ENCODE peak calls at places on chromosomes 11 and 22, in six cellular contexts. One of them, this sample, is unnamed.

GRCh38 chr11:129861702-129862107 is 33.7 kb downstream of the NFRKB start:
- DNase-seq in heart left ventricle: peak
- DNase-seq in bronchial epithelial cell: peak
- DNase-seq in HCT116: peak
- DNase-seq in fibroblast of lung: peak
- DNase-seq in MCF 10A: peak
- DNase-seq in this sample: peak

GRCh38 chr11:65356394-65356972 is 1.9 kb downstream of the TIGD3 start:
- DNase-seq in fibroblast of lung: no peak
- DNase-seq in heart left ventricle: peak
- DNase-seq in MCF 10A: no peak
- DNase-seq in HCT116: no peak
- DNase-seq in bronchial epithelial cell: no peak
- DNase-seq in this sample: no peak

GRCh38 chr22:31040542-31041398 is 40.3 kb upstream of the SMTN start:
- DNase-seq in heart left ventricle: no peak
- DNase-seq in bronchial epithelial cell: no peak
- DNase-seq in MCF 10A: no peak
- DNase-seq in fibroblast of lung: no peak
- DNase-seq in HCT116: no peak
- DNase-seq in this sample: no peak

GRCh38 chr22:26322179-26322905 is 106.7 kb upstream of the ASPHD2 start:
- DNase-seq in MCF 10A: peak
- DNase-seq in heart left ventricle: no peak
- DNase-seq in bronchial epithelial cell: peak
- DNase-seq in HCT116: peak
- DNase-seq in fibroblast of lung: peak
- DNase-seq in this sample: peak

GRCh38 chr11:86101941-86102407 is 33.1 kb upstream of the PICALM start:
- DNase-seq in bronchial epithelial cell: peak
- DNase-seq in fibroblast of lung: peak
- DNase-seq in HCT116: no peak
- DNase-seq in heart left ventricle: no peak
- DNase-seq in MCF 10A: peak
- DNase-seq in this sample: no peak

GRCh38 chr11:5791165-5791564 is at the start of gene OR52N1:
- DNase-seq in fibroblast of lung: no peak
- DNase-seq in heart left ventricle: no peak
- DNase-seq in HCT116: no peak
- DNase-seq in bronchial epithelial cell: no peak
- DNase-seq in MCF 10A: no peak
- DNase-seq in this sample: no peak

GRCh38 chr11:120521176-120521575 is 9.6 kb downstream of the GRIK4 start:
- DNase-seq in heart left ventricle: no peak
- DNase-seq in fibroblast of lung: no peak
- DNase-seq in HCT116: no peak
- DNase-seq in MCF 10A: no peak
- DNase-seq in bronchial epithelial cell: no peak
- DNase-seq in this sample: no peak

GRCh38 chr22:26995222-26995621 is 337.8 kb downstream of the MIAT start:
- DNase-seq in MCF 10A: no peak
- DNase-seq in HCT116: no peak
- DNase-seq in heart left ventricle: no peak
- DNase-seq in bronchial epithelial cell: no peak
- DNase-seq in fibroblast of lung: peak
- DNase-seq in this sample: no peak

GRCh38 chr11:120303004-120303637 is 22.0 kb upstream of the TLCD5 start:
- DNase-seq in HCT116: peak
- DNase-seq in bronchial epithelial cell: peak
- DNase-seq in heart left ventricle: peak
- DNase-seq in fibroblast of lung: peak
- DNase-seq in MCF 10A: peak
- DNase-seq in this sample: peak

GRCh38 chr11:8867856-8868705 is 42.9 kb upstream of the AKIP1 start:
- DNase-seq in MCF 10A: peak
- DNase-seq in fibroblast of lung: peak
- DNase-seq in HCT116: no peak
- DNase-seq in heart left ventricle: no peak
- DNase-seq in bronchial epithelial cell: peak
- DNase-seq in this sample: no peak

GRCh38 chr11:77346906-77347603 is 45.6 kb upstream of the GDPD4 start:
- DNase-seq in bronchial epithelial cell: no peak
- DNase-seq in HCT116: no peak
- DNase-seq in fibroblast of lung: peak
- DNase-seq in MCF 10A: no peak
- DNase-seq in heart left ventricle: no peak
- DNase-seq in this sample: no peak

GRCh38 chr11:69699213-69699612 is 4.6 kb downstream of the FGF19 start:
- DNase-seq in bronchial epithelial cell: no peak
- DNase-seq in MCF 10A: no peak
- DNase-seq in heart left ventricle: peak
- DNase-seq in fibroblast of lung: no peak
- DNase-seq in HCT116: no peak
- DNase-seq in this sample: no peak

GRCh38 chr11:68312117-68312779 is at the start of gene LRP5:
- DNase-seq in fibroblast of lung: peak
- DNase-seq in MCF 10A: no peak
- DNase-seq in HCT116: no peak
- DNase-seq in bronchial epithelial cell: no peak
- DNase-seq in heart left ventricle: no peak
- DNase-seq in this sample: no peak

GRCh38 chr11:33557201-33557600 is 143.4 kb downstream of the C11orf91 start:
- DNase-seq in HCT116: no peak
- DNase-seq in bronchial epithelial cell: peak
- DNase-seq in heart left ventricle: no peak
- DNase-seq in fibroblast of lung: peak
- DNase-seq in MCF 10A: peak
- DNase-seq in this sample: no peak

GRCh38 chr11:46551261-46551660 is 42.6 kb downstream of the AMBRA1 start:
- DNase-seq in MCF 10A: no peak
- DNase-seq in bronchial epithelial cell: no peak
- DNase-seq in fibroblast of lung: no peak
- DNase-seq in HCT116: no peak
- DNase-seq in heart left ventricle: no peak
- DNase-seq in this sample: no peak

GRCh38 chr11:77842451-77843121 is 21.6 kb downstream of the AAMDC start:
- DNase-seq in HCT116: no peak
- DNase-seq in MCF 10A: no peak
- DNase-seq in fibroblast of lung: peak
- DNase-seq in bronchial epithelial cell: peak
- DNase-seq in heart left ventricle: no peak
- DNase-seq in this sample: no peak

GRCh38 chr11:107408762-107409200 is 48.8 kb downstream of the CWF19L2 start:
- DNase-seq in HCT116: no peak
- DNase-seq in heart left ventricle: no peak
- DNase-seq in fibroblast of lung: no peak
- DNase-seq in bronchial epithelial cell: no peak
- DNase-seq in MCF 10A: no peak
- DNase-seq in this sample: no peak

GRCh38 chr11:36362902-36363301 is 66.8 kb downstream of the PRR5L start:
- DNase-seq in heart left ventricle: no peak
- DNase-seq in bronchial epithelial cell: no peak
- DNase-seq in fibroblast of lung: peak
- DNase-seq in MCF 10A: peak
- DNase-seq in HCT116: no peak
- DNase-seq in this sample: no peak

GRCh38 chr11:72781313-72782080 is 12.3 kb downstream of the STARD10 start:
- DNase-seq in HCT116: no peak
- DNase-seq in bronchial epithelial cell: no peak
- DNase-seq in MCF 10A: no peak
- DNase-seq in heart left ventricle: no peak
- DNase-seq in fibroblast of lung: no peak
- DNase-seq in this sample: no peak

GRCh38 chr11:128903248-128904041 is 12.3 kb downstream of the KCNJ5 start:
- DNase-seq in MCF 10A: peak
- DNase-seq in HCT116: no peak
- DNase-seq in fibroblast of lung: peak
- DNase-seq in bronchial epithelial cell: peak
- DNase-seq in heart left ventricle: peak
- DNase-seq in this sample: peak

GRCh38 chr11:2803186-2804057 is 82.2 kb downstream of the CDKN1C start:
- DNase-seq in HCT116: no peak
- DNase-seq in MCF 10A: peak
- DNase-seq in heart left ventricle: peak
- DNase-seq in fibroblast of lung: no peak
- DNase-seq in bronchial epithelial cell: peak
- DNase-seq in this sample: peak

GRCh38 chr11:119338318-119338890 is 2.3 kb downstream of the C1QTNF5 start:
- DNase-seq in HCT116: peak
- DNase-seq in MCF 10A: peak
- DNase-seq in fibroblast of lung: peak
- DNase-seq in bronchial epithelial cell: no peak
- DNase-seq in heart left ventricle: peak
- DNase-seq in this sample: peak

GRCh38 chr11:18012314-18012905 is 437 bp downstream of the SERGEF start:
- DNase-seq in MCF 10A: peak
- DNase-seq in fibroblast of lung: peak
- DNase-seq in heart left ventricle: peak
- DNase-seq in bronchial epithelial cell: peak
- DNase-seq in HCT116: no peak
- DNase-seq in this sample: no peak

GRCh38 chr11:16741473-16741872 is 3.0 kb downstream of the C11orf58 start:
- DNase-seq in heart left ventricle: peak
- DNase-seq in HCT116: no peak
- DNase-seq in bronchial epithelial cell: no peak
- DNase-seq in MCF 10A: peak
- DNase-seq in fibroblast of lung: no peak
- DNase-seq in this sample: no peak

GRCh38 chr11:46967962-46968361 is 31.4 kb downstream of the CSTPP1 start:
- DNase-seq in heart left ventricle: no peak
- DNase-seq in HCT116: no peak
- DNase-seq in fibroblast of lung: no peak
- DNase-seq in MCF 10A: no peak
- DNase-seq in bronchial epithelial cell: no peak
- DNase-seq in this sample: no peak

GRCh38 chr11:13210424-13210823 is 67.2 kb upstream of the BMAL1 start:
- DNase-seq in heart left ventricle: peak
- DNase-seq in HCT116: peak
- DNase-seq in bronchial epithelial cell: peak
- DNase-seq in MCF 10A: peak
- DNase-seq in fibroblast of lung: peak
- DNase-seq in this sample: peak
- TF ChIP-seq CTCF in heart left ventricle: peak
- TF ChIP-seq CTCF in HCT116: peak
- TF ChIP-seq CTCF in bronchial epithelial cell: peak
- TF ChIP-seq CTCF in MCF 10A: peak
- TF ChIP-seq CTCF in fibroblast of lung: peak
- TF ChIP-seq CTCF in this sample: no peak

DNA sequence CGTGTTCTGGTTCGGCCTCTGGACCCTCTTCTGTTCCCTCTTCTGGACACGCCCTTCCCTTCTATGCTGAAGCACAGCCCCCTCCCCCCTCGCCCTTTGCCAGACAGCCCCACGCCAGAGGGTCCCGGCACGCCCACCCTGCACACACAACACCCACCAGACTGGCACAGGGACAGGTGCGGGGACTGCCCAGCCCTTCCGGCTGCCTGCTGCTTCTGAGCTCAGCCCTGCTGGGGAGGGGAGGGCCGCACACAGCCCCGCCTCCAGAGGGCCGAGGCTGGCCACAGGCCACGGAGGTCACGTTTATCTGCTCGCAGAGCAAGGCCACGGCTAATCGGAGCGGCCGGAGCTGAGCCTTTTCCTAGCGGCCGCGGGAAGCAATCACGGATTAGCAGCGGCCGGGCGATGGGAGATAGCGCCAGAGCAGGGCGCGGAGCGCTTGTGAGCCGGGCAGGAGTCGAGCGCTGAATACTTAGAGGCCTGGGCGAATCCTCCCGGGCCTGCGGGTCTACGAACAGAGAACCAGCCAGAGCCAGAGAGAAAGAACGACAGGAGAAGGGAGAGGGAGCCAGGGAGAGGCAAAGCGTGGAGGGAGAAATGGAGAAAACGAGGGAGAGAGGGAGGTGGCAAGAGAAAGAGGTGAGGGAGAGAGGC is 21.5 kb downstream of the OTUB1 start:
- DNase-seq in heart left ventricle: peak
- DNase-seq in MCF 10A: no peak
- DNase-seq in HCT116: peak
- DNase-seq in bronchial epithelial cell: no peak
- DNase-seq in fibroblast of lung: no peak
- DNase-seq in this sample: peak
- TF ChIP-seq CTCF in heart left ventricle: no peak
- TF ChIP-seq CTCF in MCF 10A: no peak
- TF ChIP-seq CTCF in HCT116: no peak
- TF ChIP-seq CTCF in bronchial epithelial cell: peak
- TF ChIP-seq CTCF in fibroblast of lung: peak
- TF ChIP-seq CTCF in this sample: no peak

DNA sequence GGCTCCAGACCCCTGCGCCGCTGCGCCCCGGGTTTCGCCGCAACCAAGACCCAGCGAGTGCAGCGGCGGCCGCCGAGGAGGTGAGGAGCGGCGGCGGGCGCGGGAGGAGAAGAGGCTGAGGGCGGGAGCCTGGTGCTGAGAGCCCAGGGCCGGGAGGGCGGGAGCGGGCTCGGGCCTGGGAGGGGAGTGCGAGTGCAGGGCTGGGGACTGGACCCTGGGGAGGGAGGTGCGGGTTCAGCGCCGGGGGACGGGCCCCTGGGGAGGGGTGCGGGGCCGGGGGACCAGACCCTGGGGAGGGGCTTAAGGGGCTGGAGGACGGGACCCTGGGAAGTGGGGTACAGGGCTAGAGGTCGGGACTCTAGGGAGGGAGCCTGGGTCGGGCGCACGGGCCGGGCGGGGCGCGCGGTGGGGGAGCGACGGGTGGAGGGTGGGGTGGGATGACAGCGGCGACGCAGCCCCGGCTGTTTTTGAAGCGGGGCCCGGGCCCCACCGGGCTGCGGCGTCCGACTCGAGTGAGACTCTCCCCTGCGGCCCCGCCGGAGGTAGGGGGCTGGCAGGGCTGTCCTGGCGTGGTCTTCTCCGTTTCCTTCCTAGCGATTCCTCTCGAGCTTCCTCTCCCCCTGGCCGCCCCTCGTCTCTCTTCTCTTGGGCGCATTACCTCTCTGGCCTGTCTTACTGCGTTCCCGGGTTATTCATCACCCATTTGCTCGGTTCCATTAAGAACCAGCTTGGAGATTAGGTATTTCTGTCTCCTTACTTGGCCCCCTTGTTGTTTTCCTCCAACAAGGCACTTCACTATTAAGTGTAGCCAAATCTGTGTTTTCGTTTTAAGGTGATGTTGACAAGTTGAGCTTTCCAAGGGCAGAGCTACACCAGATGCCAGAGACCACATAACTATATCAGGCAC is 745 bp downstream of the NUP50 start:
- DNase-seq in MCF 10A: no peak
- DNase-seq in heart left ventricle: peak
- DNase-seq in bronchial epithelial cell: no peak
- DNase-seq in fibroblast of lung: peak
- DNase-seq in HCT116: no peak
- DNase-seq in this sample: no peak
- TF ChIP-seq CTCF in MCF 10A: no peak
- TF ChIP-seq CTCF in heart left ventricle: no peak
- TF ChIP-seq CTCF in bronchial epithelial cell: no peak
- TF ChIP-seq CTCF in fibroblast of lung: no peak
- TF ChIP-seq CTCF in HCT116: no peak
- TF ChIP-seq CTCF in this sample: no peak

DNA sequence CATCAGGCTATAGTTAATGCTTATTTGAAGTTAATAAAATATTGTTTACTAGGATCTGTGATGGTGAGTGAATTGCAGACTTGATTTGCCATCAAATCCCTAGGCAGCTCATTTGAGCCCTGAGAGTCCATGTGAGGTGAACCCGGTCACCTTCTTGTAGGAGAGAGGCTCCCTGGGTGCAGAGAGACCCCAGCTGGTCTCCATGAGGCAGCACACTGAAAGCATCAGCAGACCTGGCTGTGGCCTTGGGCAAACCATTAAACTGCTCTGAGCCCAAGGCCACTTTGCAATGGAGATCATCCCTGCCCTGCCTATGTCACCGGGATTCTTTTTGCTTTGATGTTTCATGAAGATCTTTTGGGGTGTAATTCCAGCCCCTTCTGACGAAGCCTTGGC is 125.2 kb downstream of the MICAL2 start:
- DNase-seq in MCF 10A: no peak
- DNase-seq in HCT116: no peak
- DNase-seq in fibroblast of lung: no peak
- DNase-seq in bronchial epithelial cell: no peak
- DNase-seq in heart left ventricle: no peak
- DNase-seq in this sample: no peak
- TF ChIP-seq CTCF in MCF 10A: no peak
- TF ChIP-seq CTCF in HCT116: peak
- TF ChIP-seq CTCF in fibroblast of lung: peak
- TF ChIP-seq CTCF in bronchial epithelial cell: no peak
- TF ChIP-seq CTCF in heart left ventricle: peak
- TF ChIP-seq CTCF in this sample: no peak

This sample was measured in lower leg skin.